ENCODE peak calls at places on chromosomes 7 and 10, in four cellular contexts. N is stimulated activated CD8-positive, alpha-beta memory T cell treated with anti-CD3 and anti-CD28 coated beads, Interleukin-7, amount 100 ng/mL, for 24 hours; S is stimulated activated CD4-positive, alpha-beta T cell treated with anti-CD3 and anti-CD28 coated beads, TNF-alpha, amount 100 ng/mL, for 48 hours; K is iris pigment epithelial cell. V is an unnamed sample.

GRCh38 chr10:98055875-98056516 is 25.6 kb upstream of the CRTAC1 start:
- DNase-seq in N (no peak), S (no peak), K (peak; percentile 7), V (peak; percentile 8)

GRCh38 chr7:126574838-126575250 is 677.9 kb downstream of the GRM8 start:
- DNase-seq in N (no peak), S (no peak), K (peak; percentile 50), V (peak; percentile 82)

GRCh38 chr10:31031205-31031665 is 430 bp downstream of the ZNF438 start:
- DNase-seq in N (no peak), S (peak; percentile 77), K (no peak), V (no peak)

GRCh38 chr7:14806886-14807285 is 95.7 kb downstream of the DGKB start:
- DNase-seq in N (no peak), S (no peak), K (peak; percentile 4), V (peak; percentile 6)

GRCh38 chr7:91512958-91513357 is 248.7 kb downstream of the FZD1 start:
- DNase-seq in N (no peak), S (no peak), K (peak; percentile 62), V (no peak)

GRCh38 chr10:46094197-46094500 is 48.1 kb upstream of the MSMB start:
- DNase-seq in N (no peak), S (no peak), K (no peak), V (no peak)

GRCh38 chr10:112344261-112344660 is 29.7 kb upstream of the ACSL5 start:
- DNase-seq in N (no peak), S (no peak), K (no peak), V (no peak)

GRCh38 chr10:31194986-31195385 is 124.0 kb upstream of the ZEB1 start:
- DNase-seq in N (no peak), S (no peak), K (peak; percentile 71), V (no peak)

GRCh38 chr10:126972622-126973414 is 67.6 kb downstream of the DOCK1 start:
- DNase-seq in N (no peak), S (no peak), K (peak; percentile 96), V (peak; percentile 70)

GRCh38 chr7:8284606-8285005 is 22.6 kb upstream of the ICA1 start:
- DNase-seq in N (no peak), S (no peak), K (no peak), V (no peak)

GRCh38 chr10:124496150-124496549 is 34.5 kb downstream of the LHPP start:
- DNase-seq in N (no peak), S (no peak), K (no peak), V (no peak)

V was measured in LHCN-M2.